ENCODE peak calls at places on chromosomes 12 and 14, in five cellular contexts. K is Peyer's patch, B is fibroblast of pulmonary artery, E is brain microvascular endothelial cell, O is psoas muscle. G is an unnamed sample.

GRCh38 chr12:51823875-51824565 is 24.5 kb downstream of the FIGNL2 start:
- DNase-seq in K (no peak), B (peak; percentile 81), E (peak; percentile 37), O (no peak), G (peak; percentile 46)

GRCh38 chr12:47991106-47991550 is 13.1 kb downstream of the COL2A1 start:
- DNase-seq in K (no peak), B (no peak), E (no peak), O (no peak), G (no peak)

GRCh38 chr14:100246809-100247428 is 8.0 kb downstream of the YY1 start:
- DNase-seq in K (no peak), B (peak; percentile 49), E (no peak), O (no peak), G (peak; percentile 82)

GRCh38 chr14:73323889-73324535 is 86.7 kb downstream of the PAPLN start:
- DNase-seq in K (no peak), B (no peak), E (no peak), O (no peak), G (no peak)

GRCh38 chr12:6205144-6205539 is 4.9 kb downstream of the CD9 start:
- DNase-seq in K (peak; percentile 49), B (peak; percentile 57), E (no peak), O (peak; percentile 58), G (no peak)

GRCh38 chr12:24596768-24597388 is 352.0 kb downstream of the BCAT1 start:
- DNase-seq in K (no peak), B (peak; percentile 68), E (no peak), O (no peak), G (peak; percentile 3)

GRCh38 chr12:131226345-131227265 is 272.9 kb downstream of the ADGRD1 start:
- DNase-seq in K (peak; percentile 39), B (no peak), E (no peak), O (no peak), G (no peak)

GRCh38 chr14:55107766-55108554 is 21.1 kb upstream of the LGALS3 start:
- DNase-seq in K (peak; percentile 88), B (peak; percentile 99), E (peak; percentile 97), O (peak; percentile 89), G (no peak)

GRCh38 chr12:67747869-67748760 is 99.6 kb downstream of the DYRK2 start:
- DNase-seq in K (peak; percentile 83), B (peak; percentile 51), E (no peak), O (peak; percentile 55), G (no peak)

GRCh38 chr12:70646850-70647249 is 9.6 kb upstream of the PTPRB start:
- DNase-seq in K (no peak), B (peak; percentile 46), E (peak; percentile 82), O (no peak), G (no peak)

GRCh38 chr14:101360045-101360931 is 201.0 kb upstream of the DIO3 start:
- DNase-seq in K (no peak), B (no peak), E (no peak), O (peak; percentile 78), G (no peak)

GRCh38 chr14:82504894-82505293 is 971.2 kb upstream of the SEL1L start:
- DNase-seq in K (no peak), B (no peak), E (no peak), O (no peak), G (no peak)

GRCh38 chr12:104057771-104058197 is 6.5 kb upstream of the HCFC2 start:
- DNase-seq in K (no peak), B (peak; percentile 51), E (no peak), O (no peak), G (no peak)

GRCh38 chr12:108425238-108425795 is 86.2 kb upstream of the CMKLR1 start:
- DNase-seq in K (no peak), B (no peak), E (no peak), O (no peak), G (no peak)

GRCh38 chr12:47214771-47215170 is 135.0 kb upstream of the AMIGO2 start:
- DNase-seq in K (no peak), B (no peak), E (no peak), O (no peak), G (no peak)

GRCh38 chr12:109944975-109945374 is 44.9 kb downstream of the TCHP start:
- DNase-seq in K (no peak), B (peak; percentile 45), E (peak; percentile 58), O (no peak), G (no peak)

GRCh38 chr12:92943482-92944250 is 14.6 kb upstream of the EEA1 start:
- DNase-seq in K (no peak), B (peak; percentile 79), E (no peak), O (no peak), G (no peak)

GRCh38 chr12:94710933-94711332 is 60.6 kb upstream of the TMCC3 start:
- DNase-seq in K (no peak), B (peak; percentile 28), E (no peak), O (no peak), G (no peak)

GRCh38 chr12:121823101-121823726 is 19.4 kb downstream of the SETD1B start:
- DNase-seq in K (no peak), B (no peak), E (no peak), O (peak; percentile 17), G (no peak)

GRCh38 chr12:44875417-44875953 is 630 bp downstream of the NELL2 start:
- DNase-seq in K (peak; percentile 35), B (no peak), E (no peak), O (no peak), G (no peak)

GRCh38 chr12:104656921-104657320 is 200.2 kb downstream of the CHST11 start:
- DNase-seq in K (no peak), B (peak; percentile 85), E (no peak), O (peak; percentile 56), G (no peak)

GRCh38 chr12:47988073-47989022 is 15.9 kb downstream of the COL2A1 start:
- DNase-seq in K (no peak), B (no peak), E (no peak), O (no peak), G (no peak)

GRCh38 chr12:124750787-124751471 is 112.7 kb downstream of the SCARB1 start:
- DNase-seq in K (no peak), B (no peak), E (no peak), O (no peak), G (no peak)

GRCh38 chr12:130281157-130281799 is 56.4 kb upstream of the PIWIL1 start:
- DNase-seq in K (no peak), B (no peak), E (no peak), O (peak; percentile 35), G (no peak)

GRCh38 chr12:96824838-96825236 is 82.2 kb upstream of the NEDD1 start:
- DNase-seq in K (no peak), B (no peak), E (no peak), O (no peak), G (no peak)

GRCh38 chr12:96829354-96829753 is 77.7 kb upstream of the NEDD1 start:
- DNase-seq in K (no peak), B (no peak), E (no peak), O (no peak), G (no peak)

GRCh38 chr12:96824074-96824837 is 82.8 kb upstream of the NEDD1 start:
- DNase-seq in K (no peak), B (no peak), E (no peak), O (no peak), G (no peak)

GRCh38 chr12:96831346-96831745 is 75.7 kb upstream of the NEDD1 start:
- DNase-seq in K (no peak), B (no peak), E (no peak), O (no peak), G (no peak)

GRCh38 chr12:96828169-96828789 is 78.8 kb upstream of the NEDD1 start:
- DNase-seq in K (no peak), B (no peak), E (no peak), O (no peak), G (no peak)
- TF ChIP-seq CTCF in K (no peak), B (no peak), E (no peak), O (no peak), G (no peak)

DNA sequence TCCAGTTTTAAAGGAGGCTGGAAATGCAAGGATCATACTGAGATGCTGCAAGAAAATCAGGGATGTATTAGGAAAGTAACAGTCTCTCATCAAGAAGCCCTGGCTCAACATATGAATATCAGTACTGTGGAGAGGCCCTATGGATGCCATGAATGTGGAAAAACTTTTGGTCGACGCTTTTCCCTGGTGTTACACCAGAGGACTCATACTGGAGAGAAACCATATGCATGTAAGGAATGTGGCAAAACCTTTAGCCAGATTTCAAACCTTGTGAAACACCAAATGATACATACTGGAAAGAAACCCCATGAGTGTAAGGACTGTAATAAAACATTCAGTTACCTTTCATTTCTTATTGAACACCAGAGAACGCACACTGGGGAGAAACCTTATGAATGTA is 24.5 kb downstream of the ZNF891 start:
- DNase-seq in K (no peak), B (peak; percentile 10), E (no peak), O (no peak), G (no peak)
- H3K4me3 ChIP-seq in K (no peak overlapping the region), B (no peak overlapping the region), E (no peak overlapping the region), O (no peak overlapping the region), G (no peak overlapping the region)

DNA sequence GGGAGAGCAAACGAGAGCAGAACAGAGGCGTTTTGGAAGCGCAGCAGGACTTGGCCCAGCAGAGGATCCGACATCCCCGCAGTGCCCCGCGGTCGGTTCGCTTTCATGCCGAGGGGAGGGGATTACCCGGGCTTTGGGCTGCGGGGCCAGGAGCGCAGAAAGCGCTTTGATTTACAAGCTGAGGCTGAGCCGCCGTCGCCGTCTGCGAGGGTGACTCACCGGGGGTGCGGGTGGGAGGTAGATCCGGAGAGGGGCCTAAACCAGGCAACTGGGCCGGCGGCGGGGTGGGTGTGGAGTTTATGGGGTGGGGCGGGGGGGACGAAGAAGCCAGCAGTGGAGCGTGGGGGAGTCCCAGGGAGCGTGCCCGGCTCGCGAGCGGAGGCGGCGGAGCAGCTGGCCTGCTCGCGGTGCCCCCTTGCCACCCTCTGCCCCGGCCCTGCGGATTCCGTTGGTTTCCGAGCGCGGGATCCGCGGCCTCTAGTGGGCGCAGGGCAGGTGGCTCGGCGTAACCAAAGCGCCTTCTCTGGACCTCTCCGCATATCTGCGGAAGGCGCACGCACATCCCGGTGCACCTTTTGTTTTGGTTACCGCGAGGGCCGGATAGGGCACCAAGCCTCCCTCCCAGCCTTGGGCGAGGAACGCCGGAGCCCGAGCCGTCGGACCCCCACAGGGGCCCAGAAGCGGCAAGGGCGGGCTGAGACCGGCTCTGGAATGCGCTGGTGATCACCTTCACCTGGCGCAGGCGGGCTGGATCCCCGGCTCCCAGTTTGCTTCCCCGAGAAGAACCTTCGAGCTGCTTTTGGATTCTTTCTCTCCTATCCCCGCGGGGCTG is 2.6 kb downstream of the SIX4 start:
- DNase-seq in K (peak; percentile 53), B (peak; percentile 41), E (peak; percentile 47), O (peak; percentile 67), G (no peak)
- TF ChIP-seq CTCF in K (peak; percentile 19), B (peak; percentile 33), E (peak; percentile 64), O (peak; percentile 47), G (peak; percentile 32)

DNA sequence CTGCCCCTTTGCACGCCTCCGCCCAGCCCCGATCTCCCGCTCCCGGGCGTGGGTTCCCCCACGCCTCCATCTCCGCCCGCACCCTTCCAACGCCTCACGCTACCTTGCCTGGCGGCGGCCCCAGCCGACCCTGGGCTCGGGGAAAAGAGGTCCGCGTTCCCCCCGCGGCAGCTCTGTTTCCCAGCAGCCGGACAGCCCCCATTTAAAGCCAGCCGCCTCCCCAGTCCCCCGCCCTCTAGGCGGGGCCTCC is at the start of gene PRIMA1:
- DNase-seq in K (no peak), B (no peak), E (no peak), O (peak; percentile 21), G (no peak)
- H3K4me3 ChIP-seq in K (peak within 1 kb of the TSS; percentile 22), B (no peak within 1 kb of the TSS), E (no peak within 1 kb of the TSS), O (peak within 1 kb of the TSS; percentile 66), G (peak within 1 kb of the TSS; percentile 49)

GRCh38 chr12:127558363-127558762 is 708.6 kb upstream of the TMEM132C start:
- DNase-seq in K (no peak), B (no peak), E (no peak), O (no peak), G (no peak)
- TF ChIP-seq CTCF in K (no peak), B (no peak), E (no peak), O (no peak), G (no peak)

G was measured in LNCaP clone FGC.